ENCODE peak calls at places on chromosome 21, in four cellular contexts. F is AG04449, J is left ventricle myocardium inferior, L is GM23338. D is an unnamed sample.

GRCh38 chr21:43712268-43712942 is 6.5 kb upstream of the PDXK start:
- DNase-seq in F (no peak), J (no peak), L (no peak), D (no peak)

GRCh38 chr21:17436626-17437111 is 76.2 kb upstream of the CXADR start:
- DNase-seq in F (no peak), J (no peak), L (peak), D (no peak)

GRCh38 chr21:46492851-46493250 is 34.2 kb downstream of the DIP2A start:
- DNase-seq in F (no peak), J (no peak), L (no peak), D (no peak)

GRCh38 chr21:40253112-40253511 is 385.9 kb downstream of the PCP4 start:
- DNase-seq in F (no peak), J (no peak), L (no peak), D (no peak)

GRCh38 chr21:25573409-25574206 is 33.7 kb downstream of the MRPL39 start:
- DNase-seq in F (peak), J (no peak), L (no peak), D (peak)

GRCh38 chr21:39156024-39156423 is 27.2 kb downstream of the PSMG1 start:
- DNase-seq in F (no peak), J (no peak), L (no peak), D (peak)

GRCh38 chr21:14880922-14881321 is 183.9 kb downstream of the NRIP1 start:
- DNase-seq in F (peak), J (no peak), L (no peak), D (no peak)

GRCh38 chr21:45612096-45613019 is 31.2 kb upstream of the PCBP3 start:
- DNase-seq in F (peak), J (no peak), L (no peak), D (peak)

GRCh38 chr21:46459356-46460112 is 843 bp downstream of the DIP2A start:
- DNase-seq in F (no peak), J (peak), L (peak), D (no peak)

GRCh38 chr21:45403825-45404725 is 890 bp upstream of the COL18A1 start:
- DNase-seq in F (no peak), J (peak), L (peak), D (no peak)

GRCh38 chr21:26952274-26953066 is 14.4 kb downstream of the ADAMTS5 start:
- DNase-seq in F (no peak), J (no peak), L (peak), D (no peak)

GRCh38 chr21:44870748-44871495 is 2.6 kb downstream of the PTTG1IP start:
- DNase-seq in F (no peak), J (peak), L (no peak), D (no peak)

GRCh38 chr21:46128106-46128982 is 27.0 kb downstream of the FTCD start:
- DNase-seq in F (no peak), J (peak), L (no peak), D (no peak)

GRCh38 chr21:38741092-38741975 is 64.4 kb upstream of the ETS2 start:
- DNase-seq in F (no peak), J (no peak), L (no peak), D (no peak)

GRCh38 chr21:36723371-36723881 is 24.5 kb downstream of the SIM2 start:
- DNase-seq in F (no peak), J (no peak), L (no peak), D (no peak)

GRCh38 chr21:36725793-36726386 is 27.0 kb downstream of the SIM2 start:
- DNase-seq in F (no peak), J (no peak), L (no peak), D (no peak)

GRCh38 chr21:36719614-36720013 is 20.7 kb downstream of the SIM2 start:
- DNase-seq in F (no peak), J (no peak), L (no peak), D (no peak)

GRCh38 chr21:36721817-36722216 is 22.9 kb downstream of the SIM2 start:
- DNase-seq in F (no peak), J (no peak), L (no peak), D (no peak)

GRCh38 chr21:36722370-36723368 is 23.8 kb downstream of the SIM2 start:
- DNase-seq in F (no peak), J (no peak), L (no peak), D (no peak)
- H3K4me3 ChIP-seq in F (no peak), J (no peak), L (no peak), D (no peak)

GRCh38 chr21:21232320-21232719 is 234.1 kb downstream of the NCAM2 start:
- DNase-seq in F (peak), J (no peak), L (peak), D (peak)
- TF ChIP-seq CTCF in F (peak), J (peak), L (peak), D (peak)

GRCh38 chr21:35039595-35040291 is 9.4 kb downstream of the RUNX1 start:
- DNase-seq in F (no peak), J (no peak), L (no peak), D (no peak)

GRCh38 chr21:35038772-35039145 is 10.3 kb downstream of the RUNX1 start:
- DNase-seq in F (no peak), J (no peak), L (no peak), D (no peak)

GRCh38 chr21:35036521-35037383 is 12.3 kb downstream of the RUNX1 start:
- DNase-seq in F (no peak), J (no peak), L (no peak), D (no peak)

GRCh38 chr21:35035581-35035980 is 13.5 kb downstream of the RUNX1 start:
- DNase-seq in F (no peak), J (no peak), L (no peak), D (no peak)

DNA sequence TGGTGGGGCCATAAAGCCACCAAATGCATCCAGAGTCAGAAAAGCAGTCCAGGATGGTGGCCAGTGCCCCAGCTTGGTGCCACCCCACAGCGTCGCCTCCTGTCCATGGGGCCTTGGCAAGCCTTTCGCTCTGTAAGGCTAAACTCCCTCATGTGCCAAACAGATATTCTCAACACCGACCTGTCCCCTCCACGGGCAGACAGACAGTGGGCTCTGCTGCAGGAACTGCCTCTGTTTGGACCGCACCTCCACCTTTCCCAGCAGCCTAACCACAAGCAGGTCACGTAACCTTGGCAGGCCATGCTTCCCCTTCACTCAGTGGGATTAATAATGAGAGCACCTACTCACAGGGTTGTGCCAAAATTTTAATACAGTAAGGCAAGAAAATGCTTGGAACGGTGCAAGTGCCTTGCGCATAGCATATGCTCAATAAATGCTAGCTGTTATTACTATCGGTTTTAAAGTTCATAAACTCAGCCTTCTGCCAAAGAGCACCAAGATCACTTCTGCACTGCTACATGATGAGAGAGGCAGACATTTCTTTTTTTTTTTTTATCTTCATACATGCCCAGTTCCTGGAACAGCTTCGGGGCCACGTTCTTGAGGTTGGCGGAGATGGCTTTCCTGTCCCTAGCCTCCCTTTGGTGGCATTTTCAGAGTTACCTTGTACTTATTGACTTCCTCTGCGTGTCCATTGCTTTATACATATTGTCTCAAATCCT is 11.6 kb downstream of the RUNX1 start:
- DNase-seq in F (no peak), J (no peak), L (no peak), D (no peak)
- H3K4me3 ChIP-seq in F (no peak), J (no peak), L (no peak), D (no peak)

GRCh38 chr21:36747114-36747814 is 48.3 kb downstream of the SIM2 start:
- DNase-seq in F (no peak), J (peak), L (peak), D (no peak)
- TF ChIP-seq CTCF in F (no peak), J (no peak), L (no peak), D (no peak)

DNA sequence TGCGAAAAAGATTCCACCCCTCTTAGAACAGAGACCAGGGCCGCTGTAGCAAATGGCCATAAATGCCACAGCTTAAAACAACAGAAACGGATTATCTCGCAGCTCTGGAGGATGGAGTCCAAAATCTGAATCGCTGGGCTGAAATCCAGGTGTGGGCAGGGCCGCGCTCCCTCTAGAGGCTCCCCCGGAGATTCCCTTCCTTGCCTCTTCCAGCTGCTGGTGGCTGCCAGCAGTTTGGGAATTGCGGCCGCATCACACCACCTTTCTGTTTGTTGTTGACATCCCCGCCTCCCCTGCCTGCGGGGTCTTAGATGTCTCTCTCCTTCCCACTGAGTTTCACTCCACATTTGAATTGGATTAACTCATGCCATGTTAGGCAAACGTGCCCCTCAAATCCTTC is 15.6 kb downstream of the PDE9A start:
- DNase-seq in F (no peak), J (peak), L (peak), D (no peak)
- H3K4me3 ChIP-seq in F (no peak), J (peak), L (no peak), D (no peak)

GRCh38 chr21:28770867-28771661 is 221.6 kb downstream of the LTN1 start:
- DNase-seq in F (no peak), J (no peak), L (no peak), D (no peak)
- TF ChIP-seq CTCF in F (no peak), J (no peak), L (no peak), D (no peak)

GRCh38 chr21:41500354-41500753 is 7.6 kb downstream of the TMPRSS2 start:
- DNase-seq in F (no peak), J (no peak), L (no peak), D (no peak)

GRCh38 chr21:41501919-41502318 is 6.0 kb downstream of the TMPRSS2 start:
- DNase-seq in F (no peak), J (no peak), L (no peak), D (no peak)

GRCh38 chr21:41497836-41498235 is 10.1 kb downstream of the TMPRSS2 start:
- DNase-seq in F (no peak), J (no peak), L (no peak), D (no peak)

GRCh38 chr21:41500931-41501381 is 7.0 kb downstream of the TMPRSS2 start:
- DNase-seq in F (no peak), J (no peak), L (no peak), D (no peak)

GRCh38 chr21:41499920-41500319 is 8.0 kb downstream of the TMPRSS2 start:
- DNase-seq in F (no peak), J (no peak), L (no peak), D (no peak)
- H3K4me3 ChIP-seq in F (no peak), J (no peak), L (no peak), D (no peak)

DNA sequence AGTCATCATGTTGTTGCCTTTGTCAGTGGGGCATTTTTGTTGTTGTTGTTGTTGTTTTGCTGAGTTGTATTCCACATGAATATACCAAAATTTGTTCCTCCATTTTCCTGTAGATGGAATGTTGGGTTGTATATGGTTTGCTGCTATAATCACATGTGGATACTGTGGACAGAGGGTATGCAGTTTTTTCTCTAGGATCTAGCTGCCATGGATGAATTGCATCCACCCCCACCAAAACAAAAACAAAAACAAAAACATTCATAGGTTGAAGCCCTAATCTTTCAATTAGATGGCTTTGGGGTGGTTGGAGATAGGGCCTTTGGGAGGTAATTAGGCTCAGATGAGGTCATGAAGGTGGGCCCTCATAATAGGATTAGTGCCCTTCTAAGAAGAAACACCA is 2.8 kb upstream of the FAM3B start:
- DNase-seq in F (no peak), J (no peak), L (no peak), D (no peak)
- TF ChIP-seq CTCF in F (no peak), J (no peak), L (no peak), D (no peak)

GRCh38 chr21:32472890-32473765 is 60.6 kb downstream of the EVA1C start:
- DNase-seq in F (no peak), J (no peak), L (no peak), D (no peak)
- H3K4me3 ChIP-seq in F (no peak), J (no peak), L (no peak), D (no peak)